ENCODE peak calls at places on chromosomes 1 and 21, in nine cellular contexts. C is amniotic stem cell, R is fibroblast of villous mesenchyme, Y is mesenchymal stem cell, W is NCI-H524, L is skeletal muscle cell, B is ureter, F is immature natural killer cell, I is GM06990. T is an unnamed sample.

GRCh38 chr1:156492591-156493080 is 7.9 kb downstream of the MEF2D start:
- DNase-seq in I (peak), L (no peak), F (no peak), R (no peak), W (no peak), B (no peak), Y (no peak), C (no peak), T (peak)

GRCh38 chr1:107339775-107340174 is 198.9 kb downstream of the NTNG1 start:
- DNase-seq in B (no peak), Y (no peak), L (no peak), C (no peak), I (no peak), W (peak), R (no peak), F (no peak), T (no peak)

GRCh38 chr1:172203135-172203823 is 217.2 kb upstream of the C1orf105 start:
- DNase-seq in W (no peak), I (no peak), F (no peak), L (no peak), R (peak), C (no peak), B (no peak), Y (peak), T (no peak)

GRCh38 chr1:53868565-53868964 is 21.0 kb downstream of the YIPF1 start:
- DNase-seq in R (no peak), F (no peak), W (no peak), Y (no peak), C (no peak), B (no peak), L (no peak), I (no peak), T (no peak)

GRCh38 chr1:116568925-116569490 is 1.8 kb downstream of the CD58 start:
- DNase-seq in F (no peak), W (no peak), Y (no peak), B (no peak), C (no peak), R (no peak), I (no peak), L (no peak), T (no peak)

GRCh38 chr21:45640888-45641479 is 2.5 kb upstream of the PCBP3 start:
- DNase-seq in C (no peak), I (no peak), F (no peak), Y (peak), W (no peak), B (no peak), L (no peak), R (peak), T (no peak)

GRCh38 chr1:55951291-55951690 is 628.1 kb downstream of the PLPP3 start:
- DNase-seq in B (no peak), R (no peak), F (no peak), W (no peak), L (no peak), Y (no peak), I (no peak), C (no peak), T (no peak)

GRCh38 chr1:150558328-150558727 is 9.1 kb downstream of the ADAMTSL4 start:
- DNase-seq in I (no peak), W (no peak), B (no peak), Y (peak), C (no peak), R (no peak), L (no peak), F (no peak), T (no peak)

GRCh38 chr1:89855413-89856123 is 34.7 kb downstream of the LRRC8D start:
- DNase-seq in R (peak), B (no peak), W (no peak), Y (peak), I (peak), F (no peak), L (no peak), C (peak), T (no peak)

GRCh38 chr1:59027176-59027575 is 243.3 kb upstream of the JUN start:
- DNase-seq in R (no peak), L (no peak), F (no peak), C (no peak), Y (no peak), I (no peak), W (no peak), B (no peak), T (no peak)

T was measured in upper lobe of right lung.